ENCODE peak calls at places on chromosomes 13 and 19, in nine cellular contexts. H is effector memory CD8-positive, alpha-beta T cell; D is activated naive CD8-positive, alpha-beta T cell treated with anti-CD3 and anti-CD28 coated beads, Interleukin-2, amount 50 U/mL, for 24 hours; Y is stimulated activated CD8-positive, alpha-beta memory T cell treated with anti-CD3 and anti-CD28 coated beads, Interleukin-4, amount 100 ng/mL, for 4 hours; Q is NCI-H774; B is iPS-NIHi11; I is T-cell; T is C1 segment of cervical spinal cord; A is stomach. V is an unnamed sample.

GRCh38 chr19:4014541-4015491 is 7.3 kb downstream of the PIAS4 start:
- DNase-seq in Y (no peak), T (no peak), Q (no peak), H (peak), B (peak), A (peak), D (peak), I (peak), V (peak)

GRCh38 chr13:95335667-95336066 is 34.4 kb upstream of the ABCC4 start:
- DNase-seq in Y (no peak), A (no peak), H (no peak), B (no peak), D (no peak), I (no peak), Q (no peak), T (no peak), V (no peak)

GRCh38 chr19:5691205-5691929 is 1.3 kb downstream of the RPL36 start:
- DNase-seq in A (peak), B (no peak), I (peak), D (peak), H (no peak), T (peak), Y (peak), Q (no peak), V (peak)

GRCh38 chr13:92251815-92252214 is 853.4 kb downstream of the GPC5 start:
- DNase-seq in B (no peak), Q (no peak), Y (no peak), A (no peak), D (no peak), I (no peak), H (no peak), T (no peak), V (no peak)

GRCh38 chr13:113078895-113079720 is 26.5 kb upstream of the F7 start:
- DNase-seq in A (no peak), Y (no peak), Q (no peak), B (no peak), D (no peak), I (no peak), H (no peak), T (peak), V (no peak)

GRCh38 chr13:42007844-42008243 is 40.6 kb upstream of the DGKH start:
- DNase-seq in H (no peak), T (no peak), D (no peak), B (no peak), Q (no peak), A (no peak), I (no peak), Y (no peak), V (no peak)

GRCh38 chr19:21328402-21328801 is 808 bp downstream of the ZNF708 start:
- DNase-seq in B (peak), Y (no peak), T (no peak), H (no peak), Q (peak), D (no peak), A (no peak), I (no peak), V (no peak)

GRCh38 chr13:98293570-98294142 is 116.6 kb upstream of the RNF113B start:
- DNase-seq in T (no peak), Q (no peak), D (no peak), B (no peak), I (no peak), H (no peak), Y (no peak), A (no peak), V (no peak)

GRCh38 chr19:2477732-2478191 is 1.8 kb downstream of the GADD45B start:
- DNase-seq in T (no peak), Q (no peak), Y (no peak), I (peak), D (peak), H (no peak), B (no peak), A (no peak), V (peak)

GRCh38 chr19:6417713-6418561 is 6.7 kb downstream of the KHSRP start:
- DNase-seq in Q (no peak), B (peak), A (no peak), H (no peak), I (no peak), T (peak), D (no peak), Y (no peak), V (no peak)

GRCh38 chr13:37448072-37448471 is 150.5 kb downstream of the POSTN start:
- DNase-seq in Y (no peak), I (no peak), D (no peak), Q (no peak), T (no peak), B (no peak), H (no peak), A (no peak), V (no peak)